ENCODE peak calls at places on chromosome 1, in seven cellular contexts. Z is stimulated activated CD4-positive, alpha-beta T cell treated with anti-CD3 and anti-CD28 coated beads, TNF-alpha, amount 100 ng/mL, for 1 hour; E is ecto neural progenitor cell; P is sciatic nerve; N is choroid plexus epithelial cell; L is KBM-7; W is fibroblast of villous mesenchyme. C is an unnamed sample.

GRCh38 chr1:23528245-23528978 is 2.6 kb downstream of the E2F2 start:
- DNase-seq in Z (peak), E (no peak), P (peak), N (peak), L (peak), W (peak), C (peak)

GRCh38 chr1:230820568-230820967 is 47.8 kb downstream of the C1orf198 start:
- DNase-seq in Z (no peak), E (peak), P (no peak), N (no peak), L (no peak), W (no peak), C (no peak)

GRCh38 chr1:7281821-7282220 is 489.3 kb upstream of the VAMP3 start:
- DNase-seq in Z (no peak), E (peak), P (no peak), N (peak), L (no peak), W (peak), C (peak)

GRCh38 chr1:93346472-93346991 is 825 bp downstream of the DR1 start:
- DNase-seq in Z (no peak), E (peak), P (no peak), N (no peak), L (peak), W (peak), C (peak)

GRCh38 chr1:205374205-205375078 is 17.7 kb upstream of the KLHDC8A start:
- DNase-seq in Z (no peak), E (no peak), P (no peak), N (peak), L (no peak), W (peak), C (peak)

GRCh38 chr1:5765997-5766913 is 226.0 kb downstream of the NPHP4 start:
- DNase-seq in Z (no peak), E (no peak), P (no peak), N (no peak), L (no peak), W (no peak), C (no peak)

GRCh38 chr1:7705048-7705907 is 65.8 kb upstream of the VAMP3 start:
- DNase-seq in Z (peak), E (no peak), P (no peak), N (no peak), L (no peak), W (no peak), C (no peak)

GRCh38 chr1:11072216-11072917 is 12.5 kb upstream of the SRM start:
- DNase-seq in Z (no peak), E (no peak), P (peak), N (no peak), L (peak), W (no peak), C (no peak)

GRCh38 chr1:89633745-89634625 is 1.1 kb downstream of the LRRC8C start:
- DNase-seq in Z (no peak), E (no peak), P (no peak), N (peak), L (peak), W (peak), C (peak)

C was measured in HCEC 1CT.